ENCODE peak calls at places on chromosomes 5 and 9, in eight cellular contexts. One of them, this sample, is unnamed.

GRCh38 chr5:52786937-52787599 is 648 bp upstream of the ITGA1 start:
- DNase-seq in fibroblast of lung: no peak
- DNase-seq in T-cell: peak
- DNase-seq in AG08396: no peak
- DNase-seq in stimulated activated CD4-positive, alpha-beta T cell treated with anti-CD3 and anti-CD28 coated beads, Interleukin-4, amount 100 ng/mL, for 48 hours: no peak
- DNase-seq in H7: peak
- DNase-seq in heart right ventricle: no peak
- DNase-seq in astrocyte of the hippocampus: peak
- DNase-seq in this sample: peak

GRCh38 chr5:68245325-68245724 is 29.8 kb downstream of the PIK3R1 start:
- DNase-seq in stimulated activated CD4-positive, alpha-beta T cell treated with anti-CD3 and anti-CD28 coated beads, Interleukin-4, amount 100 ng/mL, for 48 hours: no peak
- DNase-seq in H7: no peak
- DNase-seq in fibroblast of lung: peak
- DNase-seq in AG08396: no peak
- DNase-seq in heart right ventricle: no peak
- DNase-seq in T-cell: no peak
- DNase-seq in astrocyte of the hippocampus: peak
- DNase-seq in this sample: peak

GRCh38 chr9:81526587-81526986 is 162.8 kb downstream of the TLE1 start:
- DNase-seq in astrocyte of the hippocampus: peak
- DNase-seq in H7: no peak
- DNase-seq in AG08396: peak
- DNase-seq in heart right ventricle: no peak
- DNase-seq in stimulated activated CD4-positive, alpha-beta T cell treated with anti-CD3 and anti-CD28 coated beads, Interleukin-4, amount 100 ng/mL, for 48 hours: no peak
- DNase-seq in T-cell: no peak
- DNase-seq in fibroblast of lung: peak
- DNase-seq in this sample: peak

GRCh38 chr5:131538177-131538593 is 96.8 kb downstream of the RAPGEF6 start:
- DNase-seq in H7: no peak
- DNase-seq in T-cell: no peak
- DNase-seq in heart right ventricle: no peak
- DNase-seq in stimulated activated CD4-positive, alpha-beta T cell treated with anti-CD3 and anti-CD28 coated beads, Interleukin-4, amount 100 ng/mL, for 48 hours: no peak
- DNase-seq in fibroblast of lung: peak
- DNase-seq in AG08396: peak
- DNase-seq in astrocyte of the hippocampus: no peak
- DNase-seq in this sample: peak

GRCh38 chr9:124270504-124271335 is 13.0 kb downstream of the NEK6 start:
- DNase-seq in stimulated activated CD4-positive, alpha-beta T cell treated with anti-CD3 and anti-CD28 coated beads, Interleukin-4, amount 100 ng/mL, for 48 hours: no peak
- DNase-seq in heart right ventricle: no peak
- DNase-seq in astrocyte of the hippocampus: no peak
- DNase-seq in T-cell: no peak
- DNase-seq in H7: no peak
- DNase-seq in fibroblast of lung: no peak
- DNase-seq in AG08396: no peak
- DNase-seq in this sample: peak

GRCh38 chr9:3479516-3480352 is 46.1 kb downstream of the RFX3 start:
- DNase-seq in heart right ventricle: no peak
- DNase-seq in T-cell: no peak
- DNase-seq in H7: no peak
- DNase-seq in fibroblast of lung: no peak
- DNase-seq in stimulated activated CD4-positive, alpha-beta T cell treated with anti-CD3 and anti-CD28 coated beads, Interleukin-4, amount 100 ng/mL, for 48 hours: no peak
- DNase-seq in astrocyte of the hippocampus: no peak
- DNase-seq in AG08396: no peak
- DNase-seq in this sample: no peak

GRCh38 chr9:124468061-124468740 is 17.9 kb downstream of the ADGRD2 start:
- DNase-seq in H7: peak
- DNase-seq in fibroblast of lung: no peak
- DNase-seq in stimulated activated CD4-positive, alpha-beta T cell treated with anti-CD3 and anti-CD28 coated beads, Interleukin-4, amount 100 ng/mL, for 48 hours: no peak
- DNase-seq in heart right ventricle: no peak
- DNase-seq in T-cell: no peak
- DNase-seq in astrocyte of the hippocampus: no peak
- DNase-seq in AG08396: no peak
- DNase-seq in this sample: no peak

GRCh38 chr9:4299006-4299795 is 667 bp downstream of the GLIS3 start:
- DNase-seq in heart right ventricle: peak
- DNase-seq in AG08396: peak
- DNase-seq in T-cell: no peak
- DNase-seq in stimulated activated CD4-positive, alpha-beta T cell treated with anti-CD3 and anti-CD28 coated beads, Interleukin-4, amount 100 ng/mL, for 48 hours: peak
- DNase-seq in fibroblast of lung: peak
- DNase-seq in astrocyte of the hippocampus: peak
- DNase-seq in H7: peak
- DNase-seq in this sample: peak

GRCh38 chr5:24042688-24043087 is 535.3 kb downstream of the PRDM9 start:
- DNase-seq in stimulated activated CD4-positive, alpha-beta T cell treated with anti-CD3 and anti-CD28 coated beads, Interleukin-4, amount 100 ng/mL, for 48 hours: no peak
- DNase-seq in fibroblast of lung: no peak
- DNase-seq in AG08396: no peak
- DNase-seq in T-cell: no peak
- DNase-seq in astrocyte of the hippocampus: no peak
- DNase-seq in heart right ventricle: no peak
- DNase-seq in H7: no peak
- DNase-seq in this sample: no peak

GRCh38 chr5:6686501-6686900 is 26.7 kb upstream of the TENT4A start:
- DNase-seq in H7: no peak
- DNase-seq in heart right ventricle: no peak
- DNase-seq in stimulated activated CD4-positive, alpha-beta T cell treated with anti-CD3 and anti-CD28 coated beads, Interleukin-4, amount 100 ng/mL, for 48 hours: no peak
- DNase-seq in T-cell: no peak
- DNase-seq in astrocyte of the hippocampus: no peak
- DNase-seq in fibroblast of lung: no peak
- DNase-seq in AG08396: no peak
- DNase-seq in this sample: no peak

This sample was measured in cardiac fibroblast.